ENCODE peak calls at places on chromosomes 2 and 18, in four cellular contexts. W is fibroblast of lung, E is body of pancreas, K is heart left ventricle. J is an unnamed sample.

GRCh38 chr2:119888673-119889072 is 124.2 kb upstream of the EPB41L5 start:
- DNase-seq in W (peak; percentile 86), K (no peak), E (no peak), J (no peak)

GRCh38 chr2:165529130-165529529 is 59.6 kb downstream of the CSRNP3 start:
- DNase-seq in W (no peak), K (no peak), E (no peak), J (no peak)

GRCh38 chr2:143841935-143842334 is 678.0 kb downstream of the ZEB2 start:
- DNase-seq in E (no peak), K (no peak), W (peak; percentile 14), J (no peak)

GRCh38 chr18:22933958-22934423 is 863 bp downstream of the RBBP8 start:
- DNase-seq in K (no peak), W (no peak), E (no peak), J (no peak)

GRCh38 chr2:151025816-151026215 is 235.8 kb downstream of the RBM43 start:
- DNase-seq in K (no peak), E (no peak), W (no peak), J (no peak)

GRCh38 chr2:178266445-178266844 is 72.1 kb downstream of the OSBPL6 start:
- DNase-seq in E (no peak), W (no peak), K (no peak), J (no peak)

GRCh38 chr2:103161456-103162289 is 399.8 kb downstream of the TMEM182 start:
- DNase-seq in K (no peak), W (peak; percentile 54), E (peak; percentile 34), J (peak; percentile 66)

GRCh38 chr2:59383473-59383872 is 1142.3 kb upstream of the FANCL start:
- DNase-seq in K (no peak), E (no peak), W (no peak), J (no peak)

GRCh38 chr2:163768881-163769681 is 33.3 kb upstream of the FIGN start:
- DNase-seq in W (no peak), K (no peak), E (no peak), J (no peak)

GRCh38 chr18:55185391-55185790 is 226.1 kb upstream of the CCDC68 start:
- DNase-seq in K (no peak), W (peak; percentile 67), E (no peak), J (no peak)

GRCh38 chr18:2655954-2656236 is 369 bp downstream of the SMCHD1 start:
- DNase-seq in W (no peak), E (no peak), K (no peak), J (no peak)

GRCh38 chr2:1572638-1573037 is 159.4 kb downstream of the TPO start:
- DNase-seq in W (peak; percentile 77), K (peak; percentile 76), E (peak; percentile 27), J (peak; percentile 31)

GRCh38 chr2:3491716-3492474 is 27.4 kb downstream of the ADI1 start:
- DNase-seq in K (no peak), E (no peak), W (no peak), J (peak; percentile 33)

GRCh38 chr2:2570360-2570759 is 239.3 kb upstream of the MYT1L start:
- DNase-seq in W (no peak), K (no peak), E (no peak), J (peak; percentile 21)

GRCh38 chr2:22450831-22451230 is 934.1 kb upstream of the KLHL29 start:
- DNase-seq in W (no peak), E (peak; percentile 20), K (no peak), J (no peak)

GRCh38 chr18:37487400-37487831 is 78.2 kb downstream of the CELF4 start:
- DNase-seq in K (no peak), E (no peak), W (no peak), J (no peak)

GRCh38 chr2:31097962-31098361 is 40.3 kb downstream of the GALNT14 start:
- DNase-seq in K (no peak), E (no peak), W (no peak), J (no peak)

DNA sequence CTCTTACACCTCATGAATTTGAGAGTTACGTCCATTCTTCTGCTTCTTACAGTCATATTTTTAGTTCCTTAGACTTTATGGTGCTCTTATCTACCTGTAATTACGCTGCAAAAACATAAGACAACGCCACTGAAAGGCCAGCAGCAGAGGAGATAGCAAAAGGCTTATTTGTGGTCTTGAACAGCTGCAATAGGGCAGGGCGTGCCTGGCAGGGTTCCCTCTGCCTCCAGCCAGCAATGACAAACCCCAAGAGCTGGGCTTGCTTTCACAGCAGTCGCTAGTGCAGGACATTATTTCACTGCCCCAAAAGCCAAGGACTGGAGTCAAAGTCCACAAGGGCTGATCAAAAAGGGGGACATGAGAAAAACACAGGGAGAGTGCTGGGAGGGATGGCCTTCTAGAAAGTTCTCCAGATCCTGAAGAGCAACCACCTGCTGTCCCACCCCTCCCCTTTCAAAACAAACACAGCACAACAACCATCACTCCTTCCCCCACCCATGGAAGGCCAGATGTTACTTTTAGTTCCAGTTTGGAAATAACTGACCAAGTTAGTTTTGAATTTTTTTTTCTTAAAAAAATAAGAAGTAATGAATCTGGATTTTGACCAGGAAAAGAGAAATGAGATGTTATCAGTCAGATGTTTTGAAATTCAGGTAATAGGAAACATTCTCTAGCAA is 127.8 kb downstream of the RBMS1 start:
- DNase-seq in W (peak; percentile 37), K (peak; percentile 59), E (peak; percentile 58), J (no peak)
- H3K27ac ChIP-seq in W (peak overlapping the region; percentile 26), K (peak overlapping the region; percentile 61), E (no peak overlapping the region), J (no peak overlapping the region)

DNA sequence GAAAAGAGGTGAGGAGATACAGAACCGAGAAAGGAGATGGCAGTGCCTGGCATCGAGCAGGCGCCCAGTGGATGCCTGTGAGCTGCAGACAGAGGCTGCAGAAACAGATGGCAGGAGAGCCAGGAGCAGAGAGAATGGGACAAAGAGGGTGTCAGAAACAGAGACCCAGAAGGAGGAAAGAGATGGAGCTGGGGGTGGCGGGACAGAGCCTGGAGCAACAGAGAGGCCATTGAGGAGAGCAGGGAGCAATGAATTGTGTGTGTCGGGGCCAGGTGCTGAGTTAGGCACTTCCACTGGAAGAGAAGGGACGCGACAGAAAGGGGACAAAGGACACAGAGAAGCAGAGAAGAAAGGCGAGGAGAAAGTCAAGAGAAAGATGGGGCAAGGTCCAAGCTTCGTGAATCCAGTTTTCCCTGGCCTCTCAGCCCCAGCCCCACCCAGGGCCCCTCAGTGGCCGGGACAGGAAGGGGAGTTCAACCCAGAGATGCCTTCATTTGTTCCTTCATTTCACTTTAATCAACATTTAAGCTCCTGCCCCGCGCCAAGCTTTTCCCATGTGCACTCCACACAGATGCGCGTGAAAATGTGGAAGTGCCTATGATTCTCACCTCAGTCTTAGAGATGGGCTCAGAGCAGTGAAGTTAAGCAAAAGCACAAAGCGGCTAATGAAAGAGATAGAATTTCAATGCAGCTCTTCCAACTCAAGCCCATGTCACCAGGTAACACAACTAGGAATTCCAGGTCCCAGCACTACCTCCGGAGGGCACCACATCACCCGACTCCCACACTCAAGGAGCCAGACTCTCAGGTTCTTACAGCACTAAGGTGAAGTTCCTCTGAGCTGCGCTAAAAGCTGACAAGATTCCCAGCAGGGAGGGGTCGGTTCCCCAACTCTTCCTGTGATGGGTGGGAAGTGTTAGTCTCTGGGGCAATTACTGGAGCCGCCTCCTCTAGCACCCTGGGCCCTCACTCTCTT is 55.2 kb downstream of the TNS1 start:
- DNase-seq in K (peak; percentile 7), W (no peak), E (no peak), J (peak; percentile 87)
- TF ChIP-seq CTCF in K (no peak), W (no peak), E (no peak), J (peak; percentile 68)

GRCh38 chr2:42061839-42062238 is 14.0 kb downstream of the PKDCC start:
- DNase-seq in W (no peak), K (no peak), E (no peak), J (no peak)

GRCh38 chr2:42057902-42058450 is 10.2 kb downstream of the PKDCC start:
- DNase-seq in E (no peak), W (no peak), K (no peak), J (no peak)

GRCh38 chr2:42059261-42059898 is 11.6 kb downstream of the PKDCC start:
- DNase-seq in W (no peak), E (no peak), K (no peak), J (no peak)

GRCh38 chr2:42060718-42061619 is 13.1 kb downstream of the PKDCC start:
- DNase-seq in K (peak; percentile 57), E (no peak), W (peak; percentile 19), J (peak; percentile 64)

GRCh38 chr2:42060028-42060427 is 12.2 kb downstream of the PKDCC start:
- DNase-seq in K (no peak), W (no peak), E (no peak), J (no peak)
- H3K27ac ChIP-seq in K (peak overlapping the region; percentile 39), W (no peak overlapping the region), E (no peak overlapping the region), J (no peak overlapping the region)

GRCh38 chr2:46565364-46565763 is 86.0 kb downstream of the TMEM247 start:
- DNase-seq in W (no peak), E (no peak), K (no peak), J (no peak)

GRCh38 chr2:46563110-46563731 is 83.9 kb downstream of the TMEM247 start:
- DNase-seq in E (no peak), K (no peak), W (no peak), J (peak; percentile 47)

GRCh38 chr2:46562451-46562841 is 83.1 kb downstream of the TMEM247 start:
- DNase-seq in K (no peak), W (no peak), E (no peak), J (no peak)

GRCh38 chr2:46564350-46564749 is 85.0 kb downstream of the TMEM247 start:
- DNase-seq in W (no peak), E (no peak), K (no peak), J (no peak)

GRCh38 chr2:46564811-46565241 is 85.5 kb downstream of the TMEM247 start:
- DNase-seq in K (peak; percentile 66), W (no peak), E (no peak), J (peak; percentile 50)
- TF ChIP-seq CTCF in K (no peak), W (no peak), E (no peak), J (peak; percentile 51)

GRCh38 chr2:190578158-190579057 is 43.9 kb upstream of the NEMP2 start:
- DNase-seq in K (peak; percentile 56), E (peak; percentile 18), W (peak; percentile 23), J (no peak)
- H3K27ac ChIP-seq in K (peak overlapping the region; percentile 42), E (no peak overlapping the region), W (peak overlapping the region; percentile 26), J (no peak overlapping the region)

GRCh38 chr18:48314694-48315093 is 94.5 kb downstream of the ZBTB7C start:
- DNase-seq in E (no peak), W (no peak), K (no peak), J (peak; percentile 87)
- TF ChIP-seq CTCF in E (no peak), W (no peak), K (no peak), J (peak; percentile 54)

GRCh38 chr2:111235192-111235591 is 114.5 kb downstream of the BCL2L11 start:
- DNase-seq in W (no peak), K (no peak), E (no peak), J (peak; percentile 35)
- H3K27ac ChIP-seq in W (no peak overlapping the region), K (no peak overlapping the region), E (no peak overlapping the region), J (no peak overlapping the region)

GRCh38 chr2:207356604-207357003 is 173.2 kb upstream of the CREB1 start:
- DNase-seq in W (no peak), K (no peak), E (no peak), J (no peak)

GRCh38 chr2:207354466-207354865 is 175.3 kb upstream of the CREB1 start:
- DNase-seq in E (no peak), K (no peak), W (no peak), J (no peak)

GRCh38 chr2:207353836-207354235 is 175.9 kb upstream of the CREB1 start:
- DNase-seq in E (no peak), W (no peak), K (no peak), J (no peak)

GRCh38 chr2:207351171-207351570 is 178.6 kb upstream of the CREB1 start:
- DNase-seq in W (no peak), E (no peak), K (no peak), J (no peak)

DNA sequence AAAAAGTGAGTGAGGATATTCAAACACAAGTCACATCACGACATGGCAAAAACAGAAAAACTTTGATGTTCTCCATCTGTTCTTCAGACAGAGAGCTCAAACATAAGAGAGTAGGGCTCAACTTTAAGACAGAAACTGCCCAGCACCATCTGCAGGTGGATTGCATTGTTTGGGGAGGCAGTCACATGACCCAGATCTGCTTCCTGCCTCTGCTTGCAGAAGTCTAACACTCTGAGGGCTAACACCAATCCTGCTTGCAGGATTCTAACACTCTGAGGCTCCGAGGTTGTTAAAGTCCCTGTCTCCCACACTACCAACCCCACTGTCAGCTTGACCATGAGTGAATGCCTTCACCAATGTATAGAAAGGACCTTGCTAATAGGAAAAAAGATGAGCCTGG is 176.8 kb upstream of the CREB1 start:
- DNase-seq in E (no peak), W (no peak), K (no peak), J (no peak)
- TF ChIP-seq CTCF in E (no peak), W (peak; percentile 12), K (peak; percentile 19), J (peak; percentile 14)

J was measured in endodermal cell.